ENCODE peak calls at places on chromosomes 16 and 17, in eight cellular contexts. T is activated CD8-positive, alpha-beta T cell treated with anti-CD3 and anti-CD28 coated beads, Interleukin-2, amount 10 ng/mL, durations not matched to agents 7 days and 5 days; J is fibroblast of mammary gland; V is neural progenitor cell; Y is NCI-H2227 treated with DMSO at 0.1 percent for 48 hours; F is breast epithelium; U is tibial nerve; B is activated naive CD4-positive, alpha-beta T cell treated with anti-CD3 and anti-CD28 coated beads, Interleukin-2, amount 50 U/mL, for 72 hours. W is an unnamed sample.

GRCh38 chr16:76194621-76195015 is 82.6 kb upstream of the CNTNAP4 start:
- DNase-seq in T (no peak), J (peak), V (no peak), Y (peak), F (no peak), U (no peak), B (no peak), W (no peak)

GRCh38 chr17:28688481-28688880 is 23.2 kb downstream of the PROCA1 start:
- DNase-seq in T (no peak), J (no peak), V (no peak), Y (no peak), F (no peak), U (no peak), B (no peak), W (no peak)

GRCh38 chr17:12415031-12415430 is 250.7 kb upstream of the MYOCD start:
- DNase-seq in T (no peak), J (peak), V (no peak), Y (no peak), F (no peak), U (no peak), B (no peak), W (no peak)

GRCh38 chr16:23679274-23679985 is 741 bp downstream of the PLK1 start:
- DNase-seq in T (peak), J (peak), V (peak), Y (no peak), F (no peak), U (no peak), B (no peak), W (no peak)

GRCh38 chr17:15247891-15248529 is 17.1 kb downstream of the PMP22 start:
- DNase-seq in T (no peak), J (peak), V (peak), Y (no peak), F (no peak), U (no peak), B (no peak), W (no peak)

GRCh38 chr16:3101841-3102470 is 2.9 kb upstream of the ZSCAN10 start:
- DNase-seq in T (peak), J (no peak), V (peak), Y (no peak), F (no peak), U (no peak), B (no peak), W (no peak)

GRCh38 chr16:63575031-63575430 is 1538.8 kb upstream of the CDH8 start:
- DNase-seq in T (no peak), J (no peak), V (no peak), Y (no peak), F (no peak), U (no peak), B (no peak), W (no peak)

GRCh38 chr17:30524847-30525246 is 47.6 kb downstream of the GOSR1 start:
- DNase-seq in T (peak), J (no peak), V (no peak), Y (no peak), F (no peak), U (no peak), B (no peak), W (no peak)

GRCh38 chr16:80580109-80580832 is 39.5 kb downstream of the DYNLRB2 start:
- DNase-seq in T (peak), J (peak), V (no peak), Y (no peak), F (no peak), U (no peak), B (peak), W (no peak)

W was measured in SK-N-MC.